ENCODE peak calls at places on chromosomes 11 and 22, in seven cellular contexts. W, X, V, Y, N, G and M are unnamed samples.

GRCh38 chr22:26906464-26906863 is 249.1 kb downstream of the MIAT start:
- DNase-seq in W (no peak), X (no peak), V (no peak), Y (no peak), N (no peak), G (no peak), M (no peak)

GRCh38 chr11:119700536-119701346 is 28.3 kb downstream of the NECTIN1 start:
- DNase-seq in W (no peak), X (no peak), V (no peak), Y (no peak), N (no peak), G (no peak), M (no peak)

GRCh38 chr11:109071712-109072524 is 350.1 kb upstream of the C11orf87 start:
- DNase-seq in W (peak), X (peak), V (peak), Y (no peak), N (no peak), G (no peak), M (no peak)

GRCh38 chr11:134515081-134515960 is 103.3 kb upstream of the B3GAT1 start:
- DNase-seq in W (no peak), X (peak), V (no peak), Y (no peak), N (no peak), G (no peak), M (peak)

GRCh38 chr11:129023968-129024676 is 81.5 kb upstream of the TP53AIP1 start:
- DNase-seq in W (peak), X (peak), V (peak), Y (no peak), N (peak), G (peak), M (peak)

GRCh38 chr11:3859373-3859881 is 4.0 kb downstream of the STIM1 start:
- DNase-seq in W (no peak), X (peak), V (no peak), Y (peak), N (no peak), G (no peak), M (no peak)

GRCh38 chr22:28989035-28989464 is 72.6 kb downstream of the C22orf31 start:
- DNase-seq in W (no peak), X (no peak), V (no peak), Y (no peak), N (no peak), G (no peak), M (no peak)

GRCh38 chr11:116895053-116895757 is 57.8 kb upstream of the APOA1 start:
- DNase-seq in W (no peak), X (no peak), V (no peak), Y (no peak), N (peak), G (peak), M (peak)

GRCh38 chr11:134037093-134037908 is 31.6 kb upstream of the JAM3 start:
- DNase-seq in W (peak), X (peak), V (peak), Y (peak), N (peak), G (no peak), M (peak)

GRCh38 chr11:103582351-103582909 is 454.0 kb upstream of the DDI1 start:
- DNase-seq in W (no peak), X (no peak), V (peak), Y (no peak), N (no peak), G (no peak), M (no peak)

GRCh38 chr11:113884361-113884836 is 9.0 kb upstream of the USP28 start:
- DNase-seq in W (no peak), X (peak), V (peak), Y (no peak), N (no peak), G (no peak), M (no peak)

GRCh38 chr11:45800261-45800660 is 4.7 kb upstream of the SLC35C1 start:
- DNase-seq in W (no peak), X (no peak), V (no peak), Y (no peak), N (no peak), G (no peak), M (no peak)

GRCh38 chr11:72293910-72294533 is 50.0 kb upstream of the PHOX2A start:
- DNase-seq in W (no peak), X (no peak), V (no peak), Y (no peak), N (no peak), G (no peak), M (no peak)

GRCh38 chr22:16933274-16933923 is 74.6 kb downstream of the GAB4 start:
- DNase-seq in W (no peak), X (no peak), V (no peak), Y (no peak), N (no peak), G (no peak), M (no peak)

GRCh38 chr11:26442131-26442530 is 110.2 kb downstream of the ANO3 start:
- DNase-seq in W (no peak), X (no peak), V (peak), Y (no peak), N (no peak), G (no peak), M (no peak)

GRCh38 chr11:124511739-124512138 is 31.7 kb downstream of the OR8B12 start:
- DNase-seq in W (no peak), X (no peak), V (no peak), Y (no peak), N (no peak), G (no peak), M (no peak)

GRCh38 chr11:49995559-49995958 is 13.2 kb upstream of the OR4C12 start:
- DNase-seq in W (no peak), X (peak), V (peak), Y (no peak), N (peak), G (no peak), M (no peak)

GRCh38 chr11:77073328-77074001 is 6.7 kb downstream of the CAPN5 start:
- DNase-seq in W (peak), X (peak), V (peak), Y (peak), N (peak), G (no peak), M (peak)

GRCh38 chr22:44445731-44446130 is 52.3 kb downstream of the RTL6 start:
- DNase-seq in W (no peak), X (no peak), V (no peak), Y (peak), N (no peak), G (no peak), M (no peak)

GRCh38 chr11:31959711-31960110 is 131.2 kb upstream of the RCN1 start:
- DNase-seq in W (no peak), X (no peak), V (peak), Y (no peak), N (no peak), G (no peak), M (no peak)

GRCh38 chr11:132941024-132941646 is 591.2 kb downstream of the OPCML start:
- DNase-seq in W (no peak), X (peak), V (peak), Y (no peak), N (peak), G (no peak), M (no peak)

GRCh38 chr11:101019870-101020269 is 109.7 kb downstream of the PGR start:
- DNase-seq in W (no peak), X (no peak), V (no peak), Y (no peak), N (no peak), G (no peak), M (no peak)

DNA sequence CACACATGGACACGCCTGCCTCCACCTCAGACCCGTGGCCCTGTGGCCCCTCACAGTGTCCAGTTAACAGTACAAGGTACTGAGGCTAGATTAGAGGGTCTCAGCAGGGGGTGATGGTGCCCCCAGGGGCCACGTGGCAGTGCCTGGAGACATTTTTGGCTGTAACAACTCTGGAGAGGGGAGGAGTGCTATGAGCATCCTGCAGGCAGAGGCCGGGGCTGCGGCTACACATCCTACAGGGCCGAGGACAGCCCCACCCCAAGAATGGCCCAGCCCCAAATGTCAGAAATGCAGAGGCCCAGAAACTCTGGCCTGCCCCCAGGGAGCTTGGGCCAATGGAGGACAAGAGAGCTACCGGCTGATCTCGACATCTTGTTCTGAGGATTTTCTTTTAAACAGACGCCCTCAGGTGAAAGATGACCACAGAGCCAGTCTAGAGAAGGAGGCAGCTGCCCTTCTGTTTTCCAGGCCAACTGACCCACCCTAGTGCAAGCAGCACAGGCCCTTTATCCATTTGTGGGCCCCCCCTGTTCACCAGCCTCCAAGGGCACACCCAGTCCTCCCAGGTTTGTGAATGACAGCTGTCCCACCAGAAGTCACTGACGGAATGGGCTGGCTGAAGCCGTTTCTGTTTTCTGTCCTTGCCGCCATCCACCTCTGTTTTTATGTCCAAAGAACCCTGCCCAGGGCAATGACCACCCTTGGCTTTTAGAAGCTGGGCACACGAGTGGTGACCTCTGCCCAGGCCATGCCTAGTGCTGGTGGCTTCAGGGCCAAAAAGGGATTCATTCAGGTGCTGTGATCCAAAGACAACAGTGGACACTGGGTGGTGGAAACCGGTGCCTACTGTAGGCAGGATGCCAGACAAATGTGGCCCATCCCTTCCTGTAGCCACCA is 85.2 kb upstream of the LINC01488 start:
- DNase-seq in W (no peak), X (no peak), V (no peak), Y (peak), N (no peak), G (no peak), M (no peak)
- TF ChIP-seq POLR2A in W (no peak), X (no peak), V (no peak), Y (no peak), N (no peak), G (no peak), M (no peak)

GRCh38 chr22:40044870-40045834 is 50.4 kb downstream of the FAM83F start:
- DNase-seq in W (no peak), X (peak), V (peak), Y (peak), N (peak), G (no peak), M (peak)

GRCh38 chr22:40043793-40044101 is 49.0 kb downstream of the FAM83F start:
- DNase-seq in W (no peak), X (no peak), V (no peak), Y (no peak), N (no peak), G (no peak), M (no peak)

GRCh38 chr22:40046126-40046525 is 51.4 kb downstream of the FAM83F start:
- DNase-seq in W (no peak), X (no peak), V (no peak), Y (no peak), N (no peak), G (no peak), M (no peak)

GRCh38 chr22:40043086-40043485 is 48.3 kb downstream of the FAM83F start:
- DNase-seq in W (peak), X (peak), V (no peak), Y (no peak), N (no peak), G (no peak), M (peak)

DNA sequence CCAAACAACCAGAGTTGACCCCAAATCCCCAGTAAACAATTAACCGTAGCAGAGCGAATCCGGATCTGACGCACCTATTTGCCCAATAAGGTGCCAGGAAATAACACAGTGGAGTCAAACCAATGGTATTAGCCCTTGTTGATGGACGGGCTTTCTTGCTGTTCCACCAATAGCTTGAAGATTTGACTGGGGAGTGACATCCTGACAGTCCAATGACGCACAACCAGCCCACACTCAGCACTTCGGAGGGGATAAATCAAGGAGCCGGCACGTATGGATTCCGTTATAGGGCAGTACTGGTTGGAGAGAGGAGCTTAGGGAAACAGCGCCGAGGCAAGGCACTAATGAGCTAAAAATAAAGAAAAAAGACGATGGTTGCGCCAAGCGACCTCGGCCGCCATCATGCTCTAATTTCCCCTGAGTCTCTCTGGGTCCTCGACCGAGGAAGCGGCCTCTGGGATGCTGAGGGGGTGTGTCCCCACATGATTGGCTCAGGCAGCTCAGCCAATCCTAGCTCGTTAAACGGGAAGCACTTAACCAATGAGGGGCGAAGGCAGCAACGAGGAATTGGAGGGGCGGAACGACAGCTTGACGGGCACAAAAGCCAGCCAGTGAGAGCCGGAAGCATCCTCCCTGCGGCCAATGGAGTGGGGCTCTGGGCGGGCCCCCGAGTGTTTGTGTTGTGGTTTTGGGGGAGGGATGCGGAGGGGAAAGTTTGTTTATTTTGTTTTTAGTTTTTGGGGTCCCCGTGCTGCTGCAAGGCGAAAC is 49.5 kb downstream of the FAM83F start:
- DNase-seq in W (peak), X (peak), V (peak), Y (peak), N (peak), G (peak), M (peak)
- TF ChIP-seq POLR2A in W (no peak), X (peak), V (peak), Y (peak), N (no peak), G (peak), M (peak)

GRCh38 chr22:37021041-37021440 is 1.5 kb downstream of the MPST start:
- DNase-seq in W (no peak), X (no peak), V (no peak), Y (no peak), N (no peak), G (no peak), M (peak)

GRCh38 chr22:37018086-37018814 is 997 bp downstream of the TST start:
- DNase-seq in W (no peak), X (peak), V (no peak), Y (no peak), N (no peak), G (no peak), M (no peak)

GRCh38 chr22:37020192-37020479 is 594 bp downstream of the MPST start:
- DNase-seq in W (no peak), X (peak), V (peak), Y (no peak), N (peak), G (no peak), M (peak)

GRCh38 chr22:37018815-37019308 is 385 bp downstream of the TST start:
- DNase-seq in W (peak), X (peak), V (peak), Y (peak), N (peak), G (no peak), M (peak)

GRCh38 chr22:37019309-37020191 is at the start of the genes MPST and TST:
- DNase-seq in W (peak), X (peak), V (peak), Y (peak), N (peak), G (no peak), M (peak)
- TF ChIP-seq POLR2A in W (no peak), X (peak), V (peak), Y (peak), N (peak), G (peak), M (peak)

GRCh38 chr22:38923463-38924196 is 33.8 kb upstream of the APOBEC3A start:
- DNase-seq in W (peak), X (peak), V (peak), Y (peak), N (peak), G (no peak), M (peak)
- TF ChIP-seq POLR2A in W (no peak), X (no peak), V (no peak), Y (peak), N (no peak), G (no peak), M (no peak)